ENCODE peak calls at places on chromosomes 1 and 21, in four cellular contexts. X, N, F and S are unnamed samples.

GRCh38 chr1:35449334-35450008 is 107.7 kb downstream of the KIAA0319L start:
- DNase-seq in X (no peak), N (no peak), F (no peak), S (peak; percentile 77)

GRCh38 chr21:15850645-15851044 is 120.9 kb downstream of the USP25 start:
- DNase-seq in X (no peak), N (no peak), F (no peak), S (no peak)

GRCh38 chr1:41448831-41449230 is 35.7 kb downstream of the EDN2 start:
- DNase-seq in X (no peak), N (no peak), F (no peak), S (no peak)

GRCh38 chr1:98277111-98277510 is 356.3 kb upstream of the DPYD start:
- DNase-seq in X (no peak), N (no peak), F (no peak), S (no peak)

GRCh38 chr1:205961970-205962820 is 18.9 kb upstream of the SLC26A9 start:
- DNase-seq in X (no peak), N (no peak), F (peak; percentile 87), S (no peak)

GRCh38 chr1:186812560-186812959 is 16.2 kb upstream of the PLA2G4A start:
- DNase-seq in X (no peak), N (no peak), F (no peak), S (no peak)

GRCh38 chr21:39562791-39563770 is 49.7 kb upstream of the B3GALT5 start:
- DNase-seq in X (no peak), N (no peak), F (no peak), S (no peak)

GRCh38 chr1:172360511-172360910 is 60.0 kb upstream of the C1orf105 start:
- DNase-seq in X (no peak), N (no peak), F (no peak), S (no peak)

GRCh38 chr21:43702785-43703067 is 16.2 kb upstream of the PDXK start:
- DNase-seq in X (no peak), N (no peak), F (no peak), S (no peak)

GRCh38 chr1:227890451-227891222 is 57.1 kb downstream of the WNT9A start:
- DNase-seq in X (no peak), N (no peak), F (no peak), S (no peak)

GRCh38 chr21:35737425-35737824 is 322.9 kb downstream of the SETD4 start:
- DNase-seq in X (no peak), N (no peak), F (no peak), S (no peak)

GRCh38 chr1:64923294-64923718 is 43.0 kb downstream of the JAK1 start:
- DNase-seq in X (no peak), N (no peak), F (no peak), S (no peak)

GRCh38 chr1:93056214-93056613 is 22.9 kb upstream of the MTF2 start:
- DNase-seq in X (no peak), N (no peak), F (no peak), S (no peak)

GRCh38 chr1:91450260-91450659 is 45.6 kb upstream of the HFM1 start:
- DNase-seq in X (no peak), N (no peak), F (no peak), S (no peak)

GRCh38 chr1:19222573-19222972 is 12.5 kb upstream of the UBR4 start:
- DNase-seq in X (no peak), N (no peak), F (no peak), S (no peak)

GRCh38 chr1:19219451-19219850 is 9.4 kb upstream of the UBR4 start:
- DNase-seq in X (no peak), N (no peak), F (no peak), S (no peak)

GRCh38 chr1:19220991-19221390 is 10.9 kb upstream of the UBR4 start:
- DNase-seq in X (no peak), N (no peak), F (no peak), S (no peak)

GRCh38 chr1:19220080-19220846 is 10.2 kb upstream of the UBR4 start:
- DNase-seq in X (no peak), N (no peak), F (no peak), S (no peak)

GRCh38 chr1:19222979-19223824 is 13.1 kb upstream of the UBR4 start:
- DNase-seq in X (no peak), N (no peak), F (no peak), S (no peak)
- H3K27ac ChIP-seq in X (no peak overlapping the region), N (no peak overlapping the region), F (no peak overlapping the region), S (no peak overlapping the region)

GRCh38 chr1:235741294-235741693 is 91.7 kb upstream of the GNG4 start:
- DNase-seq in X (no peak), N (no peak), F (no peak), S (no peak)

GRCh38 chr1:235739124-235739523 is 89.5 kb upstream of the GNG4 start:
- DNase-seq in X (no peak), N (no peak), F (no peak), S (no peak)

GRCh38 chr1:235736263-235736662 is 86.7 kb upstream of the GNG4 start:
- DNase-seq in X (no peak), N (no peak), F (no peak), S (no peak)

GRCh38 chr1:235737751-235738150 is 88.2 kb upstream of the GNG4 start:
- DNase-seq in X (no peak), N (no peak), F (no peak), S (no peak)

GRCh38 chr1:235739631-235740030 is 90.0 kb upstream of the GNG4 start:
- DNase-seq in X (no peak), N (no peak), F (no peak), S (no peak)
- H3K27ac ChIP-seq in X (no peak overlapping the region), N (no peak overlapping the region), F (no peak overlapping the region), S (no peak overlapping the region)

GRCh38 chr1:180777072-180777689 is 135.5 kb upstream of the KIAA1614 start:
- DNase-seq in X (no peak), N (no peak), F (no peak), S (no peak)

GRCh38 chr1:180775801-180776200 is 136.9 kb upstream of the KIAA1614 start:
- DNase-seq in X (no peak), N (no peak), F (no peak), S (no peak)

GRCh38 chr1:180781718-180782117 is 131.0 kb upstream of the KIAA1614 start:
- DNase-seq in X (no peak), N (no peak), F (no peak), S (no peak)

GRCh38 chr1:180778782-180779398 is 133.8 kb upstream of the KIAA1614 start:
- DNase-seq in X (no peak), N (no peak), F (no peak), S (no peak)

GRCh38 chr1:180779584-180779983 is 133.1 kb upstream of the KIAA1614 start:
- DNase-seq in X (no peak), N (no peak), F (no peak), S (no peak)
- H3K27ac ChIP-seq in X (no peak overlapping the region), N (no peak overlapping the region), F (no peak overlapping the region), S (no peak overlapping the region)

GRCh38 chr1:47731730-47732129 is 265.5 kb downstream of the TRABD2B start:
- DNase-seq in X (no peak), N (no peak), F (no peak), S (no peak)
- H3K27ac ChIP-seq in X (no peak overlapping the region), N (no peak overlapping the region), F (no peak overlapping the region), S (no peak overlapping the region)

GRCh38 chr1:169891539-169891885 is 2.2 kb downstream of the SCYL3 start:
- DNase-seq in X (no peak), N (no peak), F (no peak), S (no peak)
- H3K27ac ChIP-seq in X (no peak overlapping the region), N (no peak overlapping the region), F (peak overlapping the region; percentile 61), S (no peak overlapping the region)

GRCh38 chr1:110309139-110309538 is 30.0 kb upstream of the RBM15 start:
- DNase-seq in X (no peak), N (no peak), F (no peak), S (peak; percentile 73)
- H3K27ac ChIP-seq in X (no peak overlapping the region), N (no peak overlapping the region), F (no peak overlapping the region), S (no peak overlapping the region)

DNA sequence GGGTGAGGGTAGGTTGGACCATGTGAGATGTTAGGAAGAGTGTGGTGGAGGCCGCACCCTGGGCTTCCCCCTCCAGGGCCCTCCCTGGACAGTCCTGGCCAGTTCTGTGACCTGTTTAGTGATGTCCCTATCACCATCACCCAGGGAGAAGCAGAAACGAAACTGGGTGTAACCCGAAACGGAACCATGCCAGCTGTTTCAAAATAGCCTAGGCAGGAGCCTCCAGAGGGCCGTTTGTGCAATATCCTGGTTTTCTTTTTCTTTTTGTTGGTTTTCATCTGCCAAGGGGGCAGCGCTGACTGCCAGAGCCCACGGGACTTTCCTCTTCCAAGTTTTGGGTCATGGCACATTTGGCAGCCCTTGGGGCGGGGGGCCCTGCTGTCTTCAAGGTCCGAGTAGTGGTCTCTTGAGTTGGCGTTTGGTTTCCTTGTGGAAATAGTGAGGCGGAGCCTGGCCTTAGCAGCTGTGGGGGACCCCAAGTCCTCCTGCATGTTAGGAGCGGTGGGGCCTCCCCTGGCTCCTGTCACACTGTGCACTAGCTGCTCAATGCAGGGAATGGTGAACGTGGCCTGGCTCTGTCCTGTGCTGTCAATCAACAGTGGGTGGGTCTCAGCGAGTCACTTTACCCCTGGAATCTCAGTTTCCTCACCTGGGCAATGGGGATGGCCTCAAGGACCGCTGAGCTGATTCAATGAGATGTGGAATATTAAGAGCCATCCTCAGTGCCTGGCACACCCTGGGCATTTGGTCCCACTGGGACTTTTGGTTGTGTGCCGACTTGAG is 90.7 kb downstream of the ARHGEF10L start:
- DNase-seq in X (no peak), N (peak; percentile 52), F (peak; percentile 81), S (peak; percentile 54)
- H3K27ac ChIP-seq in X (peak overlapping the region; percentile 36), N (peak overlapping the region; percentile 42), F (peak overlapping the region; percentile 74), S (no peak overlapping the region)

GRCh38 chr1:94903318-94904009 is 23.4 kb downstream of the CNN3 start:
- DNase-seq in X (no peak), N (no peak), F (no peak), S (no peak)
- H3K27ac ChIP-seq in X (no peak overlapping the region), N (no peak overlapping the region), F (no peak overlapping the region), S (peak overlapping the region; percentile 37)